ENCODE peak calls at places on chromosomes 3 and 15, in seven cellular contexts. E is glutamatergic neuron; I is GM03348; Y is Daoy; T is HTR-8/SVneo; F is SW480; L is stimulated activated CD8-positive, alpha-beta memory T cell treated with anti-CD3 and anti-CD28 coated beads, Interleukin-4, amount 100 ng/mL, for 4 hours. K is an unnamed sample.

GRCh38 chr15:42508263-42508690 is 12.8 kb downstream of the SNAP23 start:
- DNase-seq in E (no peak), I (no peak), Y (no peak), T (no peak), F (no peak), L (no peak), K (no peak)

GRCh38 chr3:126300761-126301481 is 56.3 kb downstream of the KLF15 start:
- DNase-seq in E (no peak), I (no peak), Y (no peak), T (no peak), F (no peak), L (no peak), K (no peak)

GRCh38 chr15:68415501-68416157 is 16.3 kb downstream of the ITGA11 start:
- DNase-seq in E (no peak), I (no peak), Y (no peak), T (no peak), F (peak), L (no peak), K (peak)

GRCh38 chr15:72685925-72686794 is at the start of the genes BBS4 and HIGD2B:
- DNase-seq in E (peak), I (peak), Y (peak), T (peak), F (peak), L (peak), K (peak)

GRCh38 chr15:66823601-66824000 is 121.6 kb downstream of the SMAD6 start:
- DNase-seq in E (no peak), I (no peak), Y (no peak), T (no peak), F (no peak), L (no peak), K (no peak)

GRCh38 chr3:26915208-26915607 is 292.6 kb downstream of the LRRC3B start:
- DNase-seq in E (no peak), I (no peak), Y (no peak), T (no peak), F (no peak), L (no peak), K (no peak)

GRCh38 chr3:126996905-126997304 is 14.0 kb downstream of the PLXNA1 start:
- DNase-seq in E (no peak), I (peak), Y (peak), T (no peak), F (no peak), L (no peak), K (no peak)

GRCh38 chr3:117480493-117480892 is 770.9 kb downstream of the TUSC7 start:
- DNase-seq in E (no peak), I (no peak), Y (no peak), T (no peak), F (no peak), L (no peak), K (no peak)

GRCh38 chr3:16547958-16548357 is 34.5 kb upstream of the RFTN1 start:
- DNase-seq in E (no peak), I (no peak), Y (no peak), T (no peak), F (no peak), L (no peak), K (no peak)

GRCh38 chr3:101680466-101680865 is 3.5 kb upstream of the ZBTB11 start:
- DNase-seq in E (no peak), I (no peak), Y (no peak), T (no peak), F (no peak), L (no peak), K (no peak)

GRCh38 chr3:50405249-50405648 is 45.9 kb upstream of the TMEM115 start:
- DNase-seq in E (no peak), I (peak), Y (peak), T (no peak), F (no peak), L (no peak), K (peak)

GRCh38 chr15:73321496-73322344 is 47.0 kb downstream of the HCN4 start:
- DNase-seq in E (peak), I (no peak), Y (no peak), T (no peak), F (no peak), L (no peak), K (no peak)

GRCh38 chr3:52246728-52247454 is 1.3 kb downstream of the PPM1M start:
- DNase-seq in E (no peak), I (no peak), Y (no peak), T (no peak), F (no peak), L (no peak), K (peak)

GRCh38 chr15:75639709-75640482 is at the start of gene IMP3:
- DNase-seq in E (peak), I (peak), Y (peak), T (peak), F (peak), L (peak), K (peak)

GRCh38 chr3:76998555-76998954 is 41.3 kb upstream of the ROBO2 start:
- DNase-seq in E (no peak), I (no peak), Y (no peak), T (no peak), F (no peak), L (no peak), K (no peak)

GRCh38 chr15:91945385-91945784 is 91.9 kb downstream of the SLCO3A1 start:
- DNase-seq in E (no peak), I (no peak), Y (no peak), T (no peak), F (no peak), L (no peak), K (no peak)

GRCh38 chr3:24375947-24376384 is 118.7 kb downstream of the THRB start:
- DNase-seq in E (no peak), I (no peak), Y (no peak), T (no peak), F (no peak), L (no peak), K (no peak)